ENCODE peak calls at places on chromosomes 16 and 17, in four cellular contexts. R, J, G and W are unnamed samples.

GRCh38 chr17:5182597-5183409 is 8.9 kb downstream of the ZNF594 start:
- DNase-seq in R (no peak), J (no peak), G (no peak), W (no peak)

GRCh38 chr17:15502315-15503112 is 35.1 kb upstream of the CDRT4 start:
- DNase-seq in R (no peak), J (peak), G (peak), W (peak)

GRCh38 chr17:2084766-2085647 is 30.1 kb downstream of the HIC1 start:
- DNase-seq in R (no peak), J (peak), G (no peak), W (peak)

GRCh38 chr16:47612711-47613110 is 151.6 kb downstream of the PHKB start:
- DNase-seq in R (no peak), J (no peak), G (no peak), W (no peak)

GRCh38 chr17:60087882-60088669 is 9.4 kb upstream of the HEATR6 start:
- DNase-seq in R (no peak), J (no peak), G (peak), W (peak)

GRCh38 chr17:47077576-47077975 is 98.5 kb upstream of the RPRML start:
- DNase-seq in R (no peak), J (no peak), G (no peak), W (no peak)

GRCh38 chr17:3678821-3679175 is 10.2 kb downstream of the EMC6 start:
- DNase-seq in R (no peak), J (no peak), G (no peak), W (no peak)

GRCh38 chr17:75909051-75909811 is 4.5 kb upstream of the MRPL38 start:
- DNase-seq in R (no peak), J (no peak), G (no peak), W (no peak)

GRCh38 chr16:82694239-82694874 is 67.6 kb downstream of the CDH13 start:
- DNase-seq in R (no peak), J (no peak), G (no peak), W (no peak)

GRCh38 chr16:88019847-88020512 is 68.7 kb downstream of the BANP start:
- DNase-seq in R (no peak), J (peak), G (no peak), W (no peak)

GRCh38 chr17:28170771-28171170 is 128.3 kb downstream of the NLK start:
- DNase-seq in R (no peak), J (no peak), G (no peak), W (no peak)

GRCh38 chr17:2789700-2790099 is 6.5 kb upstream of the RAP1GAP2 start:
- DNase-seq in R (no peak), J (no peak), G (no peak), W (no peak)

GRCh38 chr17:48995871-48996695 is 1.1 kb upstream of the IGF2BP1 start:
- DNase-seq in R (no peak), J (peak), G (peak), W (peak)

GRCh38 chr17:73232587-73233373 is 28.9 kb downstream of the CPSF4L start:
- DNase-seq in R (no peak), J (no peak), G (peak), W (no peak)

GRCh38 chr17:12769981-12770380 is 19.3 kb upstream of the ARHGAP44 start:
- DNase-seq in R (no peak), J (no peak), G (no peak), W (no peak)

GRCh38 chr17:11639736-11640510 is 41.7 kb downstream of the DNAH9 start:
- DNase-seq in R (no peak), J (no peak), G (no peak), W (no peak)

GRCh38 chr16:64991011-64991410 is 130.9 kb downstream of the CDH11 start:
- DNase-seq in R (no peak), J (no peak), G (no peak), W (no peak)

GRCh38 chr17:13671341-13671740 is 69.6 kb upstream of the HS3ST3A1 start:
- DNase-seq in R (no peak), J (no peak), G (no peak), W (no peak)

GRCh38 chr17:61409301-61410099 is 9.9 kb downstream of the TBX2 start:
- DNase-seq in R (no peak), J (peak), G (peak), W (no peak)

GRCh38 chr16:1760911-1761310 is 10.4 kb downstream of the NME3 start:
- DNase-seq in R (no peak), J (no peak), G (no peak), W (no peak)

GRCh38 chr17:47205419-47205963 is 3.7 kb upstream of the MYL4 start:
- DNase-seq in R (peak), J (no peak), G (no peak), W (no peak)

GRCh38 chr16:49533436-49533835 is 159.8 kb downstream of the C16orf78 start:
- DNase-seq in R (no peak), J (no peak), G (no peak), W (no peak)

GRCh38 chr17:79842136-79842655 is 3.0 kb upstream of the CBX4 start:
- DNase-seq in R (no peak), J (no peak), G (no peak), W (no peak)

GRCh38 chr16:28312327-28312726 is 20.0 kb downstream of the SBK1 start:
- DNase-seq in R (no peak), J (no peak), G (no peak), W (no peak)

GRCh38 chr17:4833941-4834501 is 881 bp downstream of the MINK1 start:
- DNase-seq in R (no peak), J (peak), G (peak), W (peak)

GRCh38 chr17:66625321-66625767 is 209.6 kb upstream of the CACNG5 start:
- DNase-seq in R (no peak), J (peak), G (peak), W (peak)

GRCh38 chr16:57977418-57978069 is 6.6 kb upstream of the CNGB1 start:
- DNase-seq in R (no peak), J (peak), G (peak), W (no peak)

GRCh38 chr16:76222087-76222486 is 55.1 kb upstream of the CNTNAP4 start:
- DNase-seq in R (no peak), J (no peak), G (no peak), W (peak)

GRCh38 chr17:81814748-81815645 is 11.0 kb downstream of the GCGR start:
- DNase-seq in R (no peak), J (no peak), G (no peak), W (peak)

GRCh38 chr16:47523342-47524006 is 62.3 kb downstream of the PHKB start:
- DNase-seq in R (peak), J (no peak), G (no peak), W (peak)

GRCh38 chr17:48873696-48874443 is 18.7 kb upstream of the ATP5MC1 start:
- DNase-seq in R (no peak), J (no peak), G (no peak), W (no peak)

GRCh38 chr17:11986939-11987329 is 10.3 kb downstream of the ZNF18 start:
- DNase-seq in R (no peak), J (peak), G (peak), W (peak)

GRCh38 chr17:60439501-60439900 is 17.2 kb downstream of the CHCT1 start:
- DNase-seq in R (no peak), J (no peak), G (no peak), W (peak)

GRCh38 chr16:79355600-79356358 is 244.8 kb downstream of the MAF start:
- DNase-seq in R (no peak), J (no peak), G (no peak), W (no peak)
- TF ChIP-seq YY1 in R (no peak), J (no peak), G (no peak), W (no peak)

DNA sequence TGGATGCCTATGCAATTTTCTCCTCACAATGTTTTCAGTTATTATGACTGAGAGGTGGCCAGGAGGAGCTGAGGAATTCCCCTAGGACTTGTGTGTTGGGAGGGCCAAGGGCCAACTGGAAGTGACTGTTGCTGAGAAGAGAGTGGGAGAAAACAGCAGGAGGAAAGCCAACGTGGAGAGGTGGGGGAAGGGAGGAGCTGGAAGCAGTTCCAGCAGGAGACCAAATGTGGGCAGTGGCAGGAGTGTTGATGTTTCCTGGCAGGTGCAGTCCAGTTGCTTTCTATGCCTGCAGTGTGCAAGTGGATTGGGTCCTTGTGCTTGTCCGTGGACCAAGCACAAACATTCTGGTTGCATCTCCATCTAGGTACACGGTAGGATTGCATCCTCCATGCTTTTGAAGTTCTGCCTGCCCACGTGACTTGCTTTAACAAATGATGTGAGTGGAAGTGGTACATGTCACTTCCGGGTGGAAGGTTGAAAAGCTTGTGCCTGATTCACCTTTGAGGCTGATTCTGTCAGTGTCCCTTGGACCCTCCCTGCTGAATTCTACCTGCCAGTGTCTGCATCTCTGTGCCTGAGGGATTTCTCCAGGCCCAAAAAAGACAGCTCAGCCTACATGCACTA is 54.7 kb upstream of the CRHR1 start:
- DNase-seq in R (no peak), J (no peak), G (no peak), W (no peak)
- TF ChIP-seq SMC3 in R (no peak), J (no peak), G (no peak), W (no peak)

DNA sequence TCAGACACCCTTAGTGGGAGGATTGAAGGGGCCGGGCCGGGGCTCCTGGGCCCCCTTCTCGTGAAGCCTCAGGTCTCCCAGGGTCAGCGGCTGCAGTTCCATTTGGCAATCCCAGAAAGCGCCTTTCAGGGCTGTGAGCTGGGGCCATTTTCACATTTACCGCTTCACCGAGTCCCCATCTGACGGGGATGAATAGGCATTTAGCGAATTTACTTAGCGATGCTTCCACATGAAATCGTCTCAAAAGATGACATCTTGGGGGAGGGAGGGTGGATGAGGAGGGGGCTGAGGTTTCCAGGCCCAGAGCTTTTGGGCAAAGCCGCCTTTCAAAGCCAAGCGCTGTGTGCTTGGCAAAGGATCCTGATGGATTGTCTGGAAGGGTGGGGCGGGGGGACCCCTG is 309.7 kb downstream of the XYLT1 start:
- DNase-seq in R (no peak), J (no peak), G (no peak), W (no peak)
- TF ChIP-seq YY1 in R (no peak), J (no peak), G (no peak), W (no peak)

GRCh38 chr16:85381738-85382592 is 231.2 kb upstream of the GSE1 start:
- DNase-seq in R (no peak), J (peak), G (peak), W (no peak)
- TF ChIP-seq SMC3 in R (no peak), J (peak), G (peak), W (no peak)

DNA sequence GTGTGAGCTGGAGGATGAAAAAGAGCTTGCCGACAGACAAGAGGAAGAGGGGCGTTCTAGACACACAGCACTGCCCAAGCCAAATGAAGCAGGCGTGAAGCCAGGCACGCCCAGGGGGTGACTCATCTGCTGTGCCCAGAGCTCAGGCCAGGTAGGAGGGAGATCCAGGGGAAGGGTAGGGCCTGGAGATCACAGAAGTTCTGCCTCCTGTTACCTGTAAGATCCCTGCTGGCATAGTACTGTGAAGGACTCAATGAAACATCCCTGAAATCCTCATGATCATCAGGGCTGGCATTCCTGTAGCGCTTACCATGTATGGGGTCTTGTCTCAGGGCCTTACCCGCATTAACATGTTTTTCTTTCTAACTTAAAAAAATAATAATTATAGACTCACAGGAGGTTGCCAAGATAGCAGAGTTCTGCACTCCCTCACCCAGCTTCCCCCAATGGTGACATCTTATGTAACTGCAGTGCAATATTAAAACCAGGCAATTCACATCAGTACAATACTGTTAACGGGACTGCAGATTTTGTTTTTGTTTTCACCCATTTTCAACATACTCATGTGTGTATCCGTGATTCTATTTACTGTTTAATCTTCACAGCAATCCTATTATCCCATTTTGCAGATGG is 158.5 kb downstream of the XYLT1 start:
- DNase-seq in R (no peak), J (no peak), G (no peak), W (no peak)
- TF ChIP-seq YY1 in R (no peak), J (no peak), G (no peak), W (no peak)

GRCh38 chr16:17134586-17134985 is 336.2 kb downstream of the XYLT1 start:
- DNase-seq in R (peak), J (no peak), G (no peak), W (no peak)
- TF ChIP-seq SMC3 in R (no peak), J (no peak), G (no peak), W (no peak)

DNA sequence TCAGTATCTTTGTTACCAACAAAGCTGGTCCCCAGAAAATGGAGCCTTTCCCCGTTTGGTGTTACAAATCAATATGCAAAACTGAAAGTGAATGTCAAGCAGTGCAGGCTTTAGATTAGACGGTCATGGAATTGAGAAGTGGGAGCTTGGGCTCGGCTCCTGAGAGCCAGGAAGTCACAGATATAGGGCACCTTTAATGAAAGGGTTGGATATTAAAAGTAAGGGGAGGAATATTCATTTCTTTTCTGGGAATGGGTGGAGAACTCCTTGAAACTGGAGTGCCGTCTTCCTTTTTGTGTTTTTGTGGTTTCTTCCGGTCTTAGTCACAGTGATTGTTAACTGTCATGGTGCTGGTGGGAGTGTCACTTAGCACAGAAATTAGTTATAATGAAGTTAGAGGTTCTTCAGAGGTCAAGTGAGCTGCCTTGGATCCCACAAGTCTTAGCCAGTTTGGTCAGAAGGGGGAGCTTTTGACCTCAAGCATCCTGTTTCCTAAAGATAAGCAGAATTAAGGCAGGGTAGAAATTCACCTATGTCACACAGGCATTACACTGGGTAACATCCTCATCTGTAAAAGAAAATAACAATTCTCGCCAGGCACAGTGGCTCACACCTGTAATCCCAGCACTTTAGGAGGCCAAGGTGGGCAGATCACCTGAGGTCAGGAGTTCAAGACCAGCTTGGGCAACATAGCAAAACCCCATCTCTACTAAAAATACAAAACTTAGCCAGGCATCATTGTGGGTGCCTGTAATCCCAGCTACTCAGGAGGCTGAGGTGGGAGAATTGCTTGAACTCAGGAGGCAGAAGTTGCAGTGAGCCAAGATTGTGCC is 9.6 kb upstream of the EIF1 start:
- DNase-seq in R (peak), J (no peak), G (peak), W (no peak)
- TF ChIP-seq YY1 in R (peak), J (no peak), G (no peak), W (no peak)

GRCh38 chr17:36877774-36878173 is 59.5 kb upstream of the LHX1 start:
- DNase-seq in R (no peak), J (no peak), G (no peak), W (no peak)
- TF ChIP-seq SMC3 in R (no peak), J (no peak), G (no peak), W (no peak)

GRCh38 chr17:17605747-17606083 is 14.2 kb upstream of the PEMT start:
- DNase-seq in R (no peak), J (no peak), G (no peak), W (no peak)
- TF ChIP-seq YY1 in R (no peak), J (no peak), G (no peak), W (no peak)